ENCODE peak calls at places on chromosomes 6 and 20, in four cellular contexts. A, T, I and Z are unnamed samples.

GRCh38 chr6:114419175-114419574 is 76.4 kb upstream of the HS3ST5 start:
- DNase-seq in T (no peak), A (no peak), I (peak; percentile 52), Z (no peak)

GRCh38 chr6:41719796-41720620 is 15.4 kb downstream of the TFEB start:
- DNase-seq in T (no peak), A (no peak), I (no peak), Z (no peak)

GRCh38 chr6:159127701-159128100 is 41.5 kb upstream of the FNDC1 start:
- DNase-seq in I (no peak), A (no peak), T (no peak), Z (no peak)

GRCh38 chr6:86629123-86629522 is 308.2 kb upstream of the HTR1E start:
- DNase-seq in A (no peak), T (no peak), I (no peak), Z (no peak)

GRCh38 chr6:77474973-77475372 is 11.7 kb upstream of the HTR1B start:
- DNase-seq in T (no peak), A (no peak), I (no peak), Z (no peak)

GRCh38 chr6:135209803-135210202 is 28.7 kb downstream of the MYB start:
- DNase-seq in I (no peak), T (no peak), A (no peak), Z (no peak)

GRCh38 chr6:138795809-138796469 is at the start of gene ECT2L:
- DNase-seq in I (no peak), A (no peak), T (peak; percentile 46), Z (peak; percentile 84)

GRCh38 chr6:13873288-13874190 is 51.2 kb upstream of the RNF182 start:
- DNase-seq in A (peak; percentile 90), T (peak; percentile 76), I (peak; percentile 69), Z (peak; percentile 93)

GRCh38 chr20:59623583-59623982 is 19.2 kb downstream of the PHACTR3 start:
- DNase-seq in I (no peak), A (no peak), T (no peak), Z (no peak)

GRCh38 chr6:168349718-168350117 is 30.1 kb upstream of the DACT2 start:
- DNase-seq in T (no peak), I (no peak), A (no peak), Z (no peak)

GRCh38 chr6:119384444-119384843 is 34.9 kb upstream of the MAN1A1 start:
- DNase-seq in T (no peak), I (no peak), A (no peak), Z (no peak)

GRCh38 chr6:97462944-97463343 is 179.9 kb upstream of the MMS22L start:
- DNase-seq in A (no peak), I (no peak), T (no peak), Z (no peak)

GRCh38 chr20:43949741-43950618 is 35.3 kb downstream of the TOX2 start:
- DNase-seq in T (no peak), I (no peak), A (peak; percentile 34), Z (no peak)
- TF ChIP-seq JUN in T (no peak), I (no peak), A (no peak), Z (no peak)

DNA sequence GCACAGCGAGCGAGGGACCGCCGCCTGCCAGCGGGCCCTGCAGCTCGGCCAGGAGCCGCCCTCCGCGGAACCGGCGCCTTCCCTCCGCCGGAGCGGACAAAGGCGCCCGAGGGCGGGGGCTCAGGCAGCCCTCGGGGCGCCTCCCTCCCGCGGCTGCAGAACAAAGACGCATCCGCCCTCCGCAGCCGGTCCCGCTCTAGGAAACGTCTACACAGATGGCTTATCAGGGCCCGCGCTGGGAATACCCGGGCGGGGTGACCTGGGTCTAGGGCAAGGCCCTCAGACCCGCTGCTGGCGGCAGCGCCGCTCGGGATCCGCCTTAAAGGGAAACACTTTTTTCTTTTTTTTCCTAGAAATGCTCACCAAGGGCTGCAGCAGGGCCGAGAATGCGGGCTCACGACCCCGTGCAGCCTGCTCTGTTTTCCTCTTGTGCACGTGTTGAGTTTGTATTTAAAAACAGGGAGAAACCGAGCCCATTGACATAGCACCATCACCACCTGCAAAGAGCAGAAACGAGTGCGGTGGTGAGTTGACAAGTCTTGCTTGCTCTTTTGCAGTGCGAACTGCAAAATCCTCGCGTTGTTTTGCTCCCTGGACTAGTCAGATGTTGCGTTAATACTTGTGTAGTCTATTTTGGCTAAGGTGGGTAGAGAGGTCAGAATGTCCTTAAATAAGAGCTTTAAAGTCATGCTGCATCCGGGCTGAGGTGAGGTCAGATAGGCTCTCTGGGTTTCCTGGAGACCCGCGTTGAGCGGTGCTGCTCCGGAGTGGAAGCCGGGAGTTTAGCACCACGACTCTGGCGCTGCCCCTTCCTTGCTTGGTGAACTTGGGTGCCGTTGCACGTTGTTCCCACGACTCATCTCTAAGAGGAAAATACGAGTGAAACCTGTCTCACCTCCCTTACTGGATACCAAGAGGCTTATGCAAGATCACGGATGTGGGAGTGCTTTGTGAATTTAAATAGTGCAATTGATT is 1.1 kb upstream of the RPS6KA2 start:
- DNase-seq in I (peak; percentile 25), T (no peak), A (peak; percentile 46), Z (peak; percentile 60)
- TF ChIP-seq USF2 in I (no peak), T (no peak), A (no peak), Z (no peak)

DNA sequence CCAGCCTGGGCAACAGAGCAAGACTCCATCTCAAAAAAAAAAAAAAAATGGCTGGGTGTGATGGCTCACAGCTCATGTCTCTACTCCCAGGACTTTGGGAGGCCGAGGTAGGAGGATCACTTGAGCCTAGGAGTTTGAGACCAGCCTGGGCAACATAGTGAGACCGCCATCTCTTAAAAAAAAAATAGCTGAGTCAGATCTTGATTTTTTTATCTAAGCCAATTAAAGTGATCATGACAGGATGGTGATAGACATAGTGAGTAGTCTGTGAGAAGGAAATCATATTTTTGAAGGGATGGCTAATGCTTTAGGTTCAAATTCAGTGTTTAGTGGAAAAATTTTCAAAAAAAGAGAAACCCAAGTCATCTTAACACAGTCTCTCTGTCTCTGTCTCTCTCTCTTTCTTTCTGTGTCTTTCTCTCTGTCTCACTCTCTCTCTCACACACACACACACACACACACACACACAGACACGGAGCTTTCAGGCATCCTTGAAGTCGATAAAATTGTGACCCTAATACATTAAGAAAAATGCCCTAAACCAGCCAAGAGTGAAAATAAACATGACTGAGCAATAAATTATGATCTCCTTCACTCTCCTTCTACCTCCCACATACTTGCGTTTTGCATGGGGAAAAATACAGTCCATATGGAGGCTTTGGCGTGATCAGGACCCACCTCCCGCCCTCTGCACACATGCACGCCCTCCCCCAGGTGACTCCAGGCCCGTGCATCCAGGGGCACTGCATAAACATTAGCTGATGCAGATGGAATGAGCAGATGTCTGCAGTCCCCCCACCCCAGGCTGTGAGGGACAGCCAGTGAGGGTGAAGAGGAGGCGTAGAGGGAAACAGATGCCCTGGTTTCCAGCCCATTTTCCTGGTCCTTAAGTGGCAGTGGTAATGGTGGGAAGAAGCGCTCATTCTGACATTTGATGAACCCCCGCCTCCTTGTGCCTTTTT is 114.4 kb upstream of the JARID2 start:
- DNase-seq in A (no peak), T (no peak), I (no peak), Z (no peak)
- TF ChIP-seq CREB1 in A (no peak), T (no peak), I (no peak), Z (no peak)

DNA sequence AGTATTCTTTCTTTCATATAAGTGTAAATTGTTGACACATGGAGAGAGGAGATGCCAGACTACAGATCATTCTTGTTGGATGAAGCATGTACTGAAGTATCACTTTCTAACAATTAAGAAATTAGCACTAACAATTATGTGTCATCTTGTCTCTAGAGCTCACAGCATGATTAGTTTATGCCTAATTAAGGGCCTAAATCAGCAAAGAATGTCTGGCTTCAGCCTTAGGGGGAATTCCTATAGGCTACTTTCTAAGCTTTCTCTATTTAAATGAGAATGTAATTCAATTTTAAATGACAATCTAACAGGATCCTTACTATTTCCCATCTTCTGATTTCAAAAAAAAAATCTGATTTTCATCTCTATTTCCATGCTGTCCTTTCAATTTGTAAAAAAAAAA is 371.0 kb downstream of the EPHA7 start:
- DNase-seq in A (no peak), T (no peak), I (no peak), Z (no peak)
- TF ChIP-seq JUN in A (no peak), T (no peak), I (no peak), Z (no peak)

GRCh38 chr6:129920103-129920798 is 59.1 kb upstream of the TMEM244 start:
- DNase-seq in I (no peak), A (peak; percentile 15), T (no peak), Z (no peak)
- TF ChIP-seq USF2 in I (no peak), A (peak; percentile 69), T (no peak), Z (no peak)

GRCh38 chr6:31412506-31412905 is 9.1 kb downstream of the MICA start:
- DNase-seq in I (no peak), T (no peak), A (no peak), Z (no peak)

GRCh38 chr6:31403283-31403989 is at the start of gene MICA:
- DNase-seq in T (peak; percentile 74), I (peak; percentile 91), A (peak; percentile 99), Z (peak; percentile 94)

GRCh38 chr6:31402324-31403282 is 792 bp upstream of the MICA start:
- DNase-seq in I (no peak), A (peak; percentile 36), T (no peak), Z (no peak)

GRCh38 chr6:31405996-31406395 is 2.6 kb downstream of the MICA start:
- DNase-seq in I (no peak), T (no peak), A (no peak), Z (no peak)

GRCh38 chr6:31407699-31408098 is 4.3 kb downstream of the MICA start:
- DNase-seq in I (no peak), T (no peak), A (no peak), Z (no peak)
- TF ChIP-seq CREB1 in I (no peak), T (no peak), A (no peak), Z (no peak)